ENCODE peak calls at places on chromosome 21, in nine cellular contexts. H, A, Z, M, L, O, D, Y and R are unnamed samples.

GRCh38 chr21:45377325-45377709 is 27.6 kb upstream of the COL18A1 start:
- DNase-seq in H (no peak), A (no peak), Z (no peak), M (no peak), L (no peak), O (no peak), D (no peak), Y (no peak), R (no peak)

GRCh38 chr21:15682182-15682895 is 47.4 kb upstream of the USP25 start:
- DNase-seq in H (no peak), A (peak), Z (no peak), M (peak), L (no peak), O (no peak), D (no peak), Y (no peak), R (no peak)

GRCh38 chr21:45299864-45300785 is 12.4 kb upstream of the POFUT2 start:
- DNase-seq in H (peak), A (no peak), Z (no peak), M (no peak), L (no peak), O (no peak), D (no peak), Y (no peak), R (no peak)

GRCh38 chr21:32001390-32001789 is 128.6 kb downstream of the HUNK start:
- DNase-seq in H (no peak), A (no peak), Z (peak), M (no peak), L (no peak), O (no peak), D (no peak), Y (no peak), R (no peak)

GRCh38 chr21:25457411-25457810 is 149.9 kb downstream of the MRPL39 start:
- DNase-seq in H (no peak), A (peak), Z (no peak), M (peak), L (peak), O (no peak), D (no peak), Y (no peak), R (no peak)

GRCh38 chr21:14762734-14763694 is 216.9 kb upstream of the SAMSN1 start:
- DNase-seq in H (no peak), A (no peak), Z (no peak), M (no peak), L (no peak), O (no peak), D (no peak), Y (no peak), R (no peak)

GRCh38 chr21:34279883-34280282 is 83.9 kb upstream of the KCNE2 start:
- DNase-seq in H (no peak), A (no peak), Z (no peak), M (peak), L (no peak), O (no peak), D (no peak), Y (no peak), R (no peak)

GRCh38 chr21:31556662-31557061 is 102.8 kb upstream of the SOD1 start:
- DNase-seq in H (no peak), A (no peak), Z (no peak), M (no peak), L (no peak), O (no peak), D (no peak), Y (no peak), R (no peak)

GRCh38 chr21:44757731-44758130 is 43.9 kb downstream of the UBE2G2 start:
- DNase-seq in H (no peak), A (no peak), Z (no peak), M (no peak), L (no peak), O (no peak), D (no peak), Y (no peak), R (no peak)

GRCh38 chr21:44984428-44984791 is 44.6 kb downstream of the SLX9 start:
- DNase-seq in H (peak), A (no peak), Z (no peak), M (no peak), L (no peak), O (no peak), D (no peak), Y (no peak), R (no peak)

GRCh38 chr21:44582055-44582454 is 1.7 kb upstream of the KRTAP10-5 start:
- DNase-seq in H (peak), A (no peak), Z (peak), M (no peak), L (no peak), O (no peak), D (no peak), Y (no peak), R (no peak)

GRCh38 chr21:43317254-43317748 is 109.6 kb downstream of the SIK1 start:
- DNase-seq in H (no peak), A (no peak), Z (no peak), M (no peak), L (no peak), O (no peak), D (no peak), Y (no peak), R (no peak)

GRCh38 chr21:43317959-43318358 is 109.0 kb downstream of the SIK1 start:
- DNase-seq in H (no peak), A (no peak), Z (no peak), M (no peak), L (no peak), O (no peak), D (no peak), Y (no peak), R (no peak)

GRCh38 chr21:43315244-43316137 is 111.4 kb downstream of the SIK1 start:
- DNase-seq in H (no peak), A (no peak), Z (no peak), M (no peak), L (no peak), O (no peak), D (no peak), Y (no peak), R (no peak)

GRCh38 chr21:43318368-43318767 is 108.6 kb downstream of the SIK1 start:
- DNase-seq in H (no peak), A (no peak), Z (no peak), M (no peak), L (no peak), O (no peak), D (no peak), Y (no peak), R (no peak)

GRCh38 chr21:43316156-43316845 is 110.6 kb downstream of the SIK1 start:
- DNase-seq in H (no peak), A (no peak), Z (no peak), M (no peak), L (no peak), O (no peak), D (no peak), Y (no peak), R (no peak)
- TF ChIP-seq CTCF in H (no peak), A (no peak), Z (no peak), M (no peak), L (no peak), O (no peak), D (no peak), Y (no peak), R (no peak)

GRCh38 chr21:35399706-35400105 is 350.6 kb upstream of the RUNX1 start:
- DNase-seq in H (no peak), A (no peak), Z (no peak), M (no peak), L (no peak), O (no peak), D (no peak), Y (no peak), R (no peak)
- TF ChIP-seq CTCF in H (no peak), A (no peak), Z (no peak), M (no peak), L (no peak), O (no peak), D (no peak), Y (no peak), R (no peak)

GRCh38 chr21:18384771-18385170 is 18.8 kb downstream of the TMPRSS15 start:
- DNase-seq in H (no peak), A (no peak), Z (no peak), M (peak), L (no peak), O (peak), D (no peak), Y (no peak), R (no peak)
- TF ChIP-seq CTCF in H (peak), A (no peak), Z (no peak), M (peak), L (peak), O (peak), D (peak), Y (no peak), R (peak)

GRCh38 chr21:26833011-26833410 is 12.2 kb downstream of the ADAMTS1 start:
- DNase-seq in H (no peak), A (no peak), Z (no peak), M (no peak), L (no peak), O (no peak), D (no peak), Y (no peak), R (no peak)

GRCh38 chr21:26835714-26836265 is 9.4 kb downstream of the ADAMTS1 start:
- DNase-seq in H (no peak), A (no peak), Z (no peak), M (no peak), L (no peak), O (no peak), D (no peak), Y (no peak), R (no peak)

GRCh38 chr21:26835027-26835713 is 10.0 kb downstream of the ADAMTS1 start:
- DNase-seq in H (no peak), A (peak), Z (no peak), M (peak), L (no peak), O (no peak), D (no peak), Y (no peak), R (no peak)

GRCh38 chr21:26833460-26833939 is 11.7 kb downstream of the ADAMTS1 start:
- DNase-seq in H (no peak), A (no peak), Z (no peak), M (no peak), L (no peak), O (no peak), D (no peak), Y (no peak), R (no peak)

DNA sequence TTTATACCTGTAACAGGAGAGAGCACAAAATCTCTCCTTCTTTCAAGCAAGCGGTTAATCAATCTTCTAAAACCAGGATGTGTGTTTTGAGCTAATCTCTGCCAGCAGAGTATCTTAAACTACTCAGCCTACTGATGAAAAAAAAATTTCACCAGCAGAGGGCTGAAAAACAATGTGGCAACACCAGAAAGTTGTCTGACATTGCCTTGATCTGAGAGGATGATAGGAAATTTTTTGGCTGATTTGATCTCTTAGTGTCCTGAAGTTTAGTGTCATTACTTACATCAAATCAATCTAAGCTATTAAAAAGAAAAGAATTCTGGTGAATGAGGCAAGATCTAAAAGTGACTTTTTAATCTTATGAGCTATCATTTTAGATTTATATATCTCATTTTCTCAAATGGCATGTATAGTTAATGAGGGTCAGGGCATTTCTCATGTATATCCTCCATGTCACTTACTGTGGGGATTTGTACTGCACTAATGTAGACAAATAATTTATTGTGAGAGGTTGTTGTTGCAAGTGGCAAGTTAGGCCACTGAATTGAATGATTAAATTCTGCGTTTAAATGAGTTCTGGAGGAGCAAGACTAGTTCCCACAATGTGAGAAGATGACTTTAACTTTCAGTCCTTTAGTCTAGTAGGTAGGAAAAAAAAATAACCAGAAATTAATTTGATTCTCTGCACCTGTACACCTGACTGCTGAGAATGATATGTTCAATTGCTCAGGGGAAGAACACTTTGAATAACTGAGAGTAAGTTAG is 10.8 kb downstream of the ADAMTS1 start:
- DNase-seq in H (no peak), A (no peak), Z (no peak), M (no peak), L (no peak), O (peak), D (no peak), Y (no peak), R (no peak)
- TF ChIP-seq CTCF in H (no peak), A (peak), Z (no peak), M (no peak), L (peak), O (peak), D (peak), Y (peak), R (peak)